ENCODE peak calls at places on chromosome 12, in six cellular contexts. B is endothelial cell, K is C1 segment of cervical spinal cord, N is RPMI7951, D is GM20000, A is cardiac fibroblast. T is an unnamed sample.

GRCh38 chr12:24418157-24418556 is 468.7 kb upstream of the SOX5 start:
- DNase-seq in B (no peak), K (no peak), N (no peak), D (no peak), A (no peak), T (no peak)

GRCh38 chr12:2013527-2014223 is 9.4 kb upstream of the DCP1B start:
- DNase-seq in B (no peak), K (peak), N (no peak), D (no peak), A (peak), T (no peak)

GRCh38 chr12:113842699-113843098 is 123.4 kb downstream of the RBM19 start:
- DNase-seq in B (no peak), K (no peak), N (no peak), D (no peak), A (no peak), T (no peak)

GRCh38 chr12:105233045-105233905 is 2.7 kb downstream of the APPL2 start:
- DNase-seq in B (no peak), K (no peak), N (no peak), D (no peak), A (no peak), T (no peak)

GRCh38 chr12:10025236-10025635 is 5.2 kb upstream of the CLEC9A start:
- DNase-seq in B (no peak), K (no peak), N (no peak), D (no peak), A (no peak), T (no peak)

GRCh38 chr12:7383157-7383556 is 60.8 kb downstream of the CD163L1 start:
- DNase-seq in B (no peak), K (no peak), N (no peak), D (no peak), A (no peak), T (no peak)

GRCh38 chr12:107337354-107338095 is 244.2 kb upstream of the CRY1 start:
- DNase-seq in B (no peak), K (no peak), N (peak), D (no peak), A (no peak), T (no peak)

GRCh38 chr12:96436366-96437295 is 36.4 kb upstream of the CDK17 start:
- DNase-seq in B (no peak), K (no peak), N (no peak), D (no peak), A (peak), T (no peak)

GRCh38 chr12:18382486-18382885 is 121.2 kb downstream of the PIK3C2G start:
- DNase-seq in B (no peak), K (no peak), N (peak), D (no peak), A (peak), T (no peak)

GRCh38 chr12:66900616-66901015 is 221.7 kb upstream of the GRIP1 start:
- DNase-seq in B (no peak), K (no peak), N (no peak), D (no peak), A (no peak), T (no peak)

GRCh38 chr12:47896633-47897032 is 8.2 kb downstream of the VDR start:
- DNase-seq in B (no peak), K (no peak), N (peak), D (no peak), A (no peak), T (no peak)

GRCh38 chr12:2355604-2356003 is 302.8 kb downstream of the CACNA1C start:
- DNase-seq in B (no peak), K (no peak), N (no peak), D (no peak), A (no peak), T (no peak)

GRCh38 chr12:51187370-51187987 is 14.5 kb upstream of the TFCP2 start:
- DNase-seq in B (no peak), K (no peak), N (no peak), D (peak), A (no peak), T (no peak)

GRCh38 chr12:128800606-128801005 is 23.2 kb downstream of the SLC15A4 start:
- DNase-seq in B (no peak), K (no peak), N (no peak), D (no peak), A (no peak), T (no peak)

GRCh38 chr12:132344181-132344580 is 14.8 kb upstream of the GALNT9 start:
- DNase-seq in B (no peak), K (no peak), N (no peak), D (no peak), A (no peak), T (no peak)

GRCh38 chr12:70154087-70154486 is 89.1 kb upstream of the CNOT2 start:
- DNase-seq in B (no peak), K (no peak), N (no peak), D (no peak), A (no peak), T (no peak)

GRCh38 chr12:116964004-116964739 is 53.4 kb downstream of the FBXW8 start:
- DNase-seq in B (no peak), K (no peak), N (no peak), D (no peak), A (no peak), T (no peak)

GRCh38 chr12:131677699-131678098 is 33.2 kb upstream of the SFSWAP start:
- DNase-seq in B (no peak), K (no peak), N (no peak), D (no peak), A (no peak), T (no peak)

GRCh38 chr12:56522486-56523193 is 1.0 kb downstream of the RBMS2 start:
- DNase-seq in B (no peak), K (no peak), N (peak), D (no peak), A (peak), T (no peak)

GRCh38 chr12:15984097-15984800 is 73.1 kb downstream of the DERA start:
- DNase-seq in B (no peak), K (no peak), N (no peak), D (no peak), A (no peak), T (no peak)

GRCh38 chr12:107287436-107288413 is 194.4 kb upstream of the CRY1 start:
- DNase-seq in B (no peak), K (no peak), N (peak), D (no peak), A (no peak), T (no peak)

GRCh38 chr12:49793620-49794019 is 34.6 kb downstream of the NCKAP5L start:
- DNase-seq in B (no peak), K (no peak), N (no peak), D (no peak), A (no peak), T (no peak)

GRCh38 chr12:111056618-111057521 is 136.5 kb upstream of the MYL2 start:
- DNase-seq in B (no peak), K (no peak), N (no peak), D (peak), A (no peak), T (peak)

GRCh38 chr12:14327717-14328116 is 37.8 kb upstream of the ATF7IP start:
- DNase-seq in B (no peak), K (no peak), N (peak), D (no peak), A (no peak), T (no peak)

GRCh38 chr12:132205271-132206092 is 61.2 kb downstream of the NOC4L start:
- DNase-seq in B (no peak), K (no peak), N (no peak), D (peak), A (peak), T (no peak)

GRCh38 chr12:39426636-39427245 is 16.2 kb downstream of the KIF21A start:
- DNase-seq in B (no peak), K (no peak), N (peak), D (no peak), A (peak), T (no peak)

GRCh38 chr12:50786498-50787231 is 22.8 kb downstream of the ATF1 start:
- DNase-seq in B (no peak), K (no peak), N (peak), D (no peak), A (peak), T (no peak)

T was measured in germinal center.